ENCODE peak calls at places on chromosomes 12 and 14, in four cellular contexts. One of them, this sample, is unnamed.
A peak's percentile ranks its signal among the peaks of the same experiment; 100 is the strongest.

GRCh38 chr14:24310666-24311604 is at the start of gene LTB4R:
- DNase-seq in AG10803: peak; percentile 71
- DNase-seq in vagina: no peak
- DNase-seq in right atrium auricular region: no peak
- DNase-seq in this sample: peak; percentile 45

GRCh38 chr12:113325938-113326337 is 9.0 kb downstream of the SLC8B1 start:
- DNase-seq in AG10803: peak; percentile 93
- DNase-seq in vagina: no peak
- DNase-seq in right atrium auricular region: no peak
- DNase-seq in this sample: no peak

GRCh38 chr14:35687335-35687939 is 121.7 kb downstream of the RALGAPA1 start:
- DNase-seq in AG10803: peak; percentile 46
- DNase-seq in vagina: no peak
- DNase-seq in right atrium auricular region: no peak
- DNase-seq in this sample: peak; percentile 13

GRCh38 chr12:109393437-109394345 is 46.0 kb downstream of the MYO1H start:
- DNase-seq in AG10803: peak; percentile 61
- DNase-seq in vagina: no peak
- DNase-seq in right atrium auricular region: no peak
- DNase-seq in this sample: no peak

GRCh38 chr12:50258167-50258551 is 25.2 kb downstream of the LIMA1 start:
- DNase-seq in AG10803: peak; percentile 59
- DNase-seq in vagina: no peak
- DNase-seq in right atrium auricular region: peak; percentile 71
- DNase-seq in this sample: no peak

GRCh38 chr14:62614117-62614516 is 431.1 kb downstream of the KCNH5 start:
- DNase-seq in AG10803: no peak
- DNase-seq in vagina: no peak
- DNase-seq in right atrium auricular region: no peak
- DNase-seq in this sample: peak; percentile 67

GRCh38 chr12:58732894-58733293 is 187.4 kb downstream of the LRIG3 start:
- DNase-seq in AG10803: no peak
- DNase-seq in vagina: no peak
- DNase-seq in right atrium auricular region: no peak
- DNase-seq in this sample: no peak

GRCh38 chr14:61950340-61950739 is 188.1 kb downstream of the SNAPC1 start:
- DNase-seq in AG10803: no peak
- DNase-seq in vagina: no peak
- DNase-seq in right atrium auricular region: no peak
- DNase-seq in this sample: no peak

GRCh38 chr14:64159588-64159987 is 134.6 kb downstream of the ESR2 start:
- DNase-seq in AG10803: no peak
- DNase-seq in vagina: no peak
- DNase-seq in right atrium auricular region: no peak
- DNase-seq in this sample: no peak

GRCh38 chr12:26281320-26281719 is 85.9 kb downstream of the SSPN start:
- DNase-seq in AG10803: peak; percentile 79
- DNase-seq in vagina: no peak
- DNase-seq in right atrium auricular region: peak; percentile 70
- DNase-seq in this sample: no peak
- TF ChIP-seq CTCF in AG10803: no peak
- TF ChIP-seq CTCF in vagina: no peak
- TF ChIP-seq CTCF in right atrium auricular region: no peak
- TF ChIP-seq CTCF in this sample: no peak

DNA sequence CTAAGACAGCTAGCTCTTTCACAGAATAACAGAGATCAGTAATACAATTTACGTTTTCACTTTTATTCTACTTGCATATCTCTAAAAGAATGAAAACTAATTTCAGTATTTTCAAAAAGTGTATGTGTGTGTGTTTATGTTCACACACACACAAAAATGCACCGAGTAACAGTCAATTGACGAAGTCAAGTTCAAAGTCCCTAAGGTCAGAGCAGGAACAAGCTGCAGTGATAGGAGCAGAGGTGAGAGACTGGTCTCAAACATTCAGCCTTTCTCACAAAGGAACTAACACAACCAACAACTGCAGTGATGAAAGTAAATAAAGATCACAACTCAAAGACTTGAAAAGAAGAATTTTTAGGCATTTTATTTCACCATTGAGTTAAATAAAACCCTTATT is 429.7 kb downstream of the C12orf50 start:
- DNase-seq in AG10803: no peak
- DNase-seq in vagina: no peak
- DNase-seq in right atrium auricular region: no peak
- DNase-seq in this sample: no peak
- H3K4me3 ChIP-seq in AG10803: no peak overlapping the region
- H3K4me3 ChIP-seq in vagina: no peak overlapping the region
- H3K4me3 ChIP-seq in right atrium auricular region: no peak overlapping the region
- H3K4me3 ChIP-seq in this sample: no peak overlapping the region

DNA sequence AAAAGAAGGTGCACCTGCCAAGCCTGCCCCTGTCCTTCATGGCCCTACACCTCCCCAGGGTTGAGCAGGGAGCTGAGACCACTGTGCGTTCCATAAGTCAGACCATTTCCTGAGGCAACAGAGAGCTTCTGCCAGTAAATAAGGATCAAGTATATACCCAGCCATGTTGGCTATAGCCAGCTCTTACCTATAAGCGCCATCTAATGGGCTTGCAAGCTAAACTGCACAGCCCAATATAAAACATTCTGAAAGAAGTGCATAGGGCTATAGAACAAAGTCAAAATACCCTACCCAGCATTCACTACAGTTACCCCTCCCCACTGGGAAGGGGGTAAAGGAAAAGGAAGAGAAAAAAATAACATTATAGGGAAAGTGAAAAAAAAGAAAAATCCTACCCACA is 59.3 kb upstream of the SCAF11 start:
- DNase-seq in AG10803: no peak
- DNase-seq in vagina: no peak
- DNase-seq in right atrium auricular region: no peak
- DNase-seq in this sample: no peak
- TF ChIP-seq CTCF in AG10803: no peak
- TF ChIP-seq CTCF in vagina: no peak
- TF ChIP-seq CTCF in right atrium auricular region: no peak
- TF ChIP-seq CTCF in this sample: no peak

GRCh38 chr14:51657762-51658161 is 6.1 kb downstream of the FRMD6 start:
- DNase-seq in AG10803: no peak
- DNase-seq in vagina: no peak
- DNase-seq in right atrium auricular region: no peak
- DNase-seq in this sample: no peak
- H3K4me3 ChIP-seq in AG10803: peak overlapping the region; percentile 43
- H3K4me3 ChIP-seq in vagina: no peak overlapping the region
- H3K4me3 ChIP-seq in right atrium auricular region: no peak overlapping the region
- H3K4me3 ChIP-seq in this sample: no peak overlapping the region

GRCh38 chr14:86646688-86647687 is 1117.0 kb downstream of the FLRT2 start:
- DNase-seq in AG10803: peak; percentile 5
- DNase-seq in vagina: no peak
- DNase-seq in right atrium auricular region: no peak
- DNase-seq in this sample: peak; percentile 58
- TF ChIP-seq CTCF in AG10803: no peak
- TF ChIP-seq CTCF in vagina: no peak
- TF ChIP-seq CTCF in right atrium auricular region: no peak
- TF ChIP-seq CTCF in this sample: peak; percentile 24

DNA sequence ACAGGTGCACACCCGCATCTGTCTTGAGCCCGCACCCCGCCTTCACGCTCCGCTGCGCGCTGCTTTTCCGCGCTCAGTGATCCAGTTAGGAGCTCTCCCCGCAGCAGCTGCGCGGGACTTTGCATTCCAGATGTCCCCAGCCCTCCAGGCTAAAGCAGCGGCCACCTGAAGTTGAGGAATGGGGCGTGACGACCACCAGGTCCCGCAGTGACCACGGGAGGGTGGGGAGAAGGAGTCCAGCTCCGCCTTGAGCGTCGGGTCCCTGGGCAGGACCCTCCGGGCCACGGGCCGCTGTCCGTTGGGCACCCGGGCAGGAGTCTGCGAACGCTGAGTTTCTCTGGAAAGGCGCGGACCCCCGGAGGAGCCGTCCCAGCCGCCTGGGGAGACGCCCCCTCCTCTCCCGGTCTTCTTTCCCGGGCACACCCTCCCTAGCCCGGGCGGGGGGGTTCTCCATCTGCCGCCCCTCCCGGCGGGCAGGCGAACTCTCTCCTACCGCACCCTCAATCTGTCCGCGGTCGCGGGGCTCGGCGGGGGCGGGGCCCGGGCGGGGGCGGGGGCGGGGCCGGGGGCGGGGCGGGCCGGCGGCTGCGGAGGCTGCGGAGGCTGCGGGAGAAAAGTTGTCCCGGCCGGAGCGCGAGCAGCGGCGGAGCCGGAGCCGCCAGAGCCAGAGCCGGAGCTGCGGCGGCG is at the start of gene TMEM132C:
- DNase-seq in AG10803: no peak
- DNase-seq in vagina: peak; percentile 72
- DNase-seq in right atrium auricular region: no peak
- DNase-seq in this sample: no peak
- H3K4me3 ChIP-seq in AG10803: no peak within 1 kb of the TSS
- H3K4me3 ChIP-seq in vagina: peak within 1 kb of the TSS; percentile 66
- H3K4me3 ChIP-seq in right atrium auricular region: peak within 1 kb of the TSS; percentile 30
- H3K4me3 ChIP-seq in this sample: no peak within 1 kb of the TSS